ENCODE peak calls at places on chromosome 20, in nine cellular contexts. One of them, this sample, is unnamed.

GRCh38 chr20:62054451-62054953 is 11.2 kb downstream of the TAF4 start:
- DNase-seq in A172: no peak
- DNase-seq in stimulated activated CD4-positive, alpha-beta T cell treated with anti-CD3 and anti-CD28 coated beads, Interleukin-1b, Interleukin-23, amount 100 ng/mL, for 24 hours: no peak
- DNase-seq in stimulated activated CD8-positive, alpha-beta memory T cell treated with anti-CD3 and anti-CD28 coated beads, Interleukin-2, amount 100 ng/mL, for 48 hours: no peak
- DNase-seq in GM10248: no peak
- DNase-seq in stomach: no peak
- DNase-seq in neural crest cell: no peak
- DNase-seq in RCC 7860: no peak
- DNase-seq in neural progenitor cell: no peak
- DNase-seq in this sample: no peak

GRCh38 chr20:4235512-4236043 is 220.2 kb upstream of the RNF24 start:
- DNase-seq in stomach: no peak
- DNase-seq in stimulated activated CD4-positive, alpha-beta T cell treated with anti-CD3 and anti-CD28 coated beads, Interleukin-1b, Interleukin-23, amount 100 ng/mL, for 24 hours: no peak
- DNase-seq in neural crest cell: no peak
- DNase-seq in neural progenitor cell: no peak
- DNase-seq in A172: no peak
- DNase-seq in RCC 7860: no peak
- DNase-seq in GM10248: no peak
- DNase-seq in stimulated activated CD8-positive, alpha-beta memory T cell treated with anti-CD3 and anti-CD28 coated beads, Interleukin-2, amount 100 ng/mL, for 48 hours: no peak
- DNase-seq in this sample: no peak

GRCh38 chr20:32434434-32434833 is 76.3 kb downstream of the ASXL1 start:
- DNase-seq in stimulated activated CD4-positive, alpha-beta T cell treated with anti-CD3 and anti-CD28 coated beads, Interleukin-1b, Interleukin-23, amount 100 ng/mL, for 24 hours: no peak
- DNase-seq in neural progenitor cell: no peak
- DNase-seq in GM10248: no peak
- DNase-seq in RCC 7860: no peak
- DNase-seq in A172: no peak
- DNase-seq in stomach: no peak
- DNase-seq in stimulated activated CD8-positive, alpha-beta memory T cell treated with anti-CD3 and anti-CD28 coated beads, Interleukin-2, amount 100 ng/mL, for 48 hours: no peak
- DNase-seq in neural crest cell: no peak
- DNase-seq in this sample: no peak

GRCh38 chr20:49583669-49584417 is 15.9 kb upstream of the PTGIS start:
- DNase-seq in stimulated activated CD4-positive, alpha-beta T cell treated with anti-CD3 and anti-CD28 coated beads, Interleukin-1b, Interleukin-23, amount 100 ng/mL, for 24 hours: no peak
- DNase-seq in A172: peak
- DNase-seq in neural crest cell: no peak
- DNase-seq in RCC 7860: peak
- DNase-seq in stimulated activated CD8-positive, alpha-beta memory T cell treated with anti-CD3 and anti-CD28 coated beads, Interleukin-2, amount 100 ng/mL, for 48 hours: no peak
- DNase-seq in stomach: peak
- DNase-seq in neural progenitor cell: no peak
- DNase-seq in GM10248: no peak
- DNase-seq in this sample: peak

GRCh38 chr20:24096256-24096655 is 107.7 kb upstream of the GGTLC1 start:
- DNase-seq in stimulated activated CD4-positive, alpha-beta T cell treated with anti-CD3 and anti-CD28 coated beads, Interleukin-1b, Interleukin-23, amount 100 ng/mL, for 24 hours: no peak
- DNase-seq in RCC 7860: no peak
- DNase-seq in stimulated activated CD8-positive, alpha-beta memory T cell treated with anti-CD3 and anti-CD28 coated beads, Interleukin-2, amount 100 ng/mL, for 48 hours: no peak
- DNase-seq in stomach: no peak
- DNase-seq in GM10248: no peak
- DNase-seq in neural progenitor cell: peak
- DNase-seq in A172: no peak
- DNase-seq in neural crest cell: no peak
- DNase-seq in this sample: no peak

GRCh38 chr20:51481311-51481997 is 61.1 kb downstream of the NFATC2 start:
- DNase-seq in stimulated activated CD4-positive, alpha-beta T cell treated with anti-CD3 and anti-CD28 coated beads, Interleukin-1b, Interleukin-23, amount 100 ng/mL, for 24 hours: peak
- DNase-seq in stomach: no peak
- DNase-seq in neural progenitor cell: no peak
- DNase-seq in stimulated activated CD8-positive, alpha-beta memory T cell treated with anti-CD3 and anti-CD28 coated beads, Interleukin-2, amount 100 ng/mL, for 48 hours: peak
- DNase-seq in GM10248: peak
- DNase-seq in RCC 7860: no peak
- DNase-seq in neural crest cell: no peak
- DNase-seq in A172: no peak
- DNase-seq in this sample: no peak

GRCh38 chr20:33650753-33651561 is 11.2 kb upstream of the C20orf144 start:
- DNase-seq in stimulated activated CD8-positive, alpha-beta memory T cell treated with anti-CD3 and anti-CD28 coated beads, Interleukin-2, amount 100 ng/mL, for 48 hours: no peak
- DNase-seq in A172: no peak
- DNase-seq in GM10248: no peak
- DNase-seq in stomach: peak
- DNase-seq in neural crest cell: no peak
- DNase-seq in RCC 7860: no peak
- DNase-seq in neural progenitor cell: no peak
- DNase-seq in stimulated activated CD4-positive, alpha-beta T cell treated with anti-CD3 and anti-CD28 coated beads, Interleukin-1b, Interleukin-23, amount 100 ng/mL, for 24 hours: no peak
- DNase-seq in this sample: no peak

GRCh38 chr20:9225879-9226278 is 157.0 kb downstream of the PLCB4 start:
- DNase-seq in stimulated activated CD8-positive, alpha-beta memory T cell treated with anti-CD3 and anti-CD28 coated beads, Interleukin-2, amount 100 ng/mL, for 48 hours: no peak
- DNase-seq in RCC 7860: no peak
- DNase-seq in stimulated activated CD4-positive, alpha-beta T cell treated with anti-CD3 and anti-CD28 coated beads, Interleukin-1b, Interleukin-23, amount 100 ng/mL, for 24 hours: no peak
- DNase-seq in neural crest cell: no peak
- DNase-seq in neural progenitor cell: no peak
- DNase-seq in stomach: no peak
- DNase-seq in GM10248: no peak
- DNase-seq in A172: no peak
- DNase-seq in this sample: no peak

GRCh38 chr20:13336308-13337089 is 115.4 kb downstream of the ISM1 start:
- DNase-seq in stimulated activated CD8-positive, alpha-beta memory T cell treated with anti-CD3 and anti-CD28 coated beads, Interleukin-2, amount 100 ng/mL, for 48 hours: no peak
- DNase-seq in RCC 7860: peak
- DNase-seq in neural progenitor cell: no peak
- DNase-seq in A172: peak
- DNase-seq in neural crest cell: no peak
- DNase-seq in GM10248: no peak
- DNase-seq in stimulated activated CD4-positive, alpha-beta T cell treated with anti-CD3 and anti-CD28 coated beads, Interleukin-1b, Interleukin-23, amount 100 ng/mL, for 24 hours: no peak
- DNase-seq in stomach: no peak
- DNase-seq in this sample: peak

GRCh38 chr20:51434556-51435256 is 107.8 kb downstream of the NFATC2 start:
- DNase-seq in stomach: no peak
- DNase-seq in A172: peak
- DNase-seq in neural crest cell: no peak
- DNase-seq in RCC 7860: peak
- DNase-seq in stimulated activated CD4-positive, alpha-beta T cell treated with anti-CD3 and anti-CD28 coated beads, Interleukin-1b, Interleukin-23, amount 100 ng/mL, for 24 hours: no peak
- DNase-seq in neural progenitor cell: no peak
- DNase-seq in stimulated activated CD8-positive, alpha-beta memory T cell treated with anti-CD3 and anti-CD28 coated beads, Interleukin-2, amount 100 ng/mL, for 48 hours: no peak
- DNase-seq in GM10248: no peak
- DNase-seq in this sample: peak

GRCh38 chr20:63382551-63383300 is 21.6 kb upstream of the CHRNA4 start:
- DNase-seq in RCC 7860: no peak
- DNase-seq in neural crest cell: no peak
- DNase-seq in A172: no peak
- DNase-seq in stimulated activated CD8-positive, alpha-beta memory T cell treated with anti-CD3 and anti-CD28 coated beads, Interleukin-2, amount 100 ng/mL, for 48 hours: no peak
- DNase-seq in stimulated activated CD4-positive, alpha-beta T cell treated with anti-CD3 and anti-CD28 coated beads, Interleukin-1b, Interleukin-23, amount 100 ng/mL, for 24 hours: no peak
- DNase-seq in GM10248: no peak
- DNase-seq in neural progenitor cell: no peak
- DNase-seq in stomach: no peak
- DNase-seq in this sample: no peak

GRCh38 chr20:910840-911770 is 5.0 kb downstream of the ANGPT4 start:
- DNase-seq in stomach: no peak
- DNase-seq in GM10248: no peak
- DNase-seq in RCC 7860: no peak
- DNase-seq in stimulated activated CD8-positive, alpha-beta memory T cell treated with anti-CD3 and anti-CD28 coated beads, Interleukin-2, amount 100 ng/mL, for 48 hours: no peak
- DNase-seq in A172: peak
- DNase-seq in neural progenitor cell: no peak
- DNase-seq in neural crest cell: no peak
- DNase-seq in stimulated activated CD4-positive, alpha-beta T cell treated with anti-CD3 and anti-CD28 coated beads, Interleukin-1b, Interleukin-23, amount 100 ng/mL, for 24 hours: no peak
- DNase-seq in this sample: peak